ENCODE peak calls at places on chromosomes 2 and 18, in four cellular contexts. H is A549, K is HepG2, Y is IMR-90. F is an unnamed sample.

GRCh38 chr2:23199115-23199918 is 185.7 kb upstream of the KLHL29 start:
- DNase-seq in Y (peak), H (peak), K (peak), F (peak)

GRCh38 chr18:2918761-2919550 is 72.2 kb downstream of the EMILIN2 start:
- DNase-seq in Y (no peak), K (no peak), H (no peak), F (no peak)

GRCh38 chr18:26003391-26003790 is 87.0 kb downstream of the SS18 start:
- DNase-seq in Y (no peak), K (no peak), H (no peak), F (no peak)

GRCh38 chr2:216023055-216023648 is 9.8 kb upstream of the MREG start:
- DNase-seq in K (peak), H (peak), Y (peak), F (peak)

GRCh38 chr2:172228177-172228785 is 125.6 kb upstream of the DLX2 start:
- DNase-seq in Y (no peak), H (no peak), K (no peak), F (no peak)

GRCh38 chr18:13984080-13984479 is 68.7 kb upstream of the MC2R start:
- DNase-seq in Y (no peak), K (no peak), H (no peak), F (no peak)

GRCh38 chr2:1744446-1745170 is at the start of gene PXDN:
- DNase-seq in K (no peak), Y (peak), H (no peak), F (no peak)

GRCh38 chr2:197181491-197181890 is 129.1 kb downstream of the ANKRD44 start:
- DNase-seq in K (no peak), H (no peak), Y (peak), F (no peak)

GRCh38 chr2:196066794-196067382 is 1.7 kb downstream of the DNAH7 start:
- DNase-seq in Y (peak), H (peak), K (no peak), F (peak)

GRCh38 chr2:138716183-138716582 is 64.0 kb downstream of the NXPH2 start:
- DNase-seq in K (no peak), H (no peak), Y (no peak), F (no peak)

GRCh38 chr2:196660264-196660663 is 20.7 kb downstream of the CCDC150 start:
- DNase-seq in K (no peak), Y (peak), H (no peak), F (no peak)

GRCh38 chr2:149050188-149050587 is 11.7 kb downstream of the LYPD6B start:
- DNase-seq in H (no peak), K (no peak), Y (peak), F (no peak)

GRCh38 chr2:234827096-234827860 is 124.5 kb upstream of the SH3BP4 start:
- DNase-seq in Y (no peak), K (no peak), H (no peak), F (no peak)

GRCh38 chr2:162333968-162334367 is 10.0 kb upstream of the GCA start:
- DNase-seq in Y (peak), K (peak), H (no peak), F (peak)

GRCh38 chr18:73684651-73685050 is 463.0 kb downstream of the FBXO15 start:
- DNase-seq in K (no peak), Y (peak), H (no peak), F (no peak)

GRCh38 chr2:135030826-135031225 is 16.4 kb downstream of the MAP3K19 start:
- DNase-seq in Y (peak), H (no peak), K (peak), F (no peak)

GRCh38 chr2:143937563-143938346 is 582.2 kb downstream of the ZEB2 start:
- DNase-seq in H (no peak), K (no peak), Y (no peak), F (no peak)

GRCh38 chr2:8058652-8059051 is 623.2 kb upstream of the ID2 start:
- DNase-seq in Y (no peak), H (no peak), K (no peak), F (no peak)

GRCh38 chr2:101036562-101036961 is 34.5 kb downstream of the RPL31 start:
- DNase-seq in Y (peak), H (no peak), K (peak), F (peak)

GRCh38 chr2:70871398-70872211 is 36.0 kb upstream of the CD207 start:
- DNase-seq in Y (peak), H (peak), K (peak), F (peak)

GRCh38 chr2:215751200-215751910 is 262.0 kb downstream of the MREG start:
- DNase-seq in Y (peak), H (no peak), K (peak), F (no peak)

GRCh38 chr2:64989982-64990614 is 899 bp downstream of the SLC1A4 start:
- DNase-seq in Y (no peak), H (no peak), K (peak), F (peak)

GRCh38 chr2:240952496-240953246 is 45.7 kb upstream of the SNED1 start:
- DNase-seq in K (no peak), H (no peak), Y (no peak), F (no peak)

GRCh38 chr18:11994708-11995444 is 13.6 kb downstream of the IMPA2 start:
- DNase-seq in Y (peak), K (peak), H (peak), F (no peak)

GRCh38 chr2:204012081-204012653 is 75.6 kb downstream of the ICOS start:
- DNase-seq in H (no peak), K (no peak), Y (no peak), F (no peak)

GRCh38 chr2:237553959-237554358 is 12.4 kb upstream of the PRLH start:
- DNase-seq in Y (no peak), K (no peak), H (no peak), F (no peak)

GRCh38 chr18:28729321-28729720 is 552.4 kb upstream of the CDH2 start:
- DNase-seq in K (no peak), H (no peak), Y (peak), F (no peak)

GRCh38 chr2:59732861-59733603 is 820.4 kb downstream of the BCL11A start:
- DNase-seq in K (no peak), Y (no peak), H (no peak), F (no peak)

GRCh38 chr2:105391763-105392662 is 6.8 kb downstream of the FHL2 start:
- DNase-seq in K (no peak), Y (no peak), H (no peak), F (no peak)

GRCh38 chr18:58335821-58336220 is 291.8 kb downstream of the NEDD4L start:
- DNase-seq in Y (no peak), H (no peak), K (no peak), F (no peak)

GRCh38 chr2:64260817-64261216 is 116.6 kb upstream of the PELI1 start:
- DNase-seq in Y (no peak), K (no peak), H (no peak), F (no peak)

GRCh38 chr2:4552099-4552498 is 848.7 kb downstream of the DCDC2C start:
- DNase-seq in Y (no peak), K (no peak), H (no peak), F (no peak)

GRCh38 chr2:233972941-233973575 is 55.9 kb downstream of the TRPM8 start:
- DNase-seq in K (no peak), H (no peak), Y (no peak), F (no peak)

GRCh38 chr2:238255636-238256035 is 15.8 kb upstream of the HES6 start:
- DNase-seq in K (no peak), Y (no peak), H (no peak), F (no peak)

GRCh38 chr2:5914831-5915611 is 222.8 kb downstream of the SOX11 start:
- DNase-seq in H (no peak), Y (peak), K (no peak), F (no peak)

GRCh38 chr2:31271851-31272267 is 37.9 kb downstream of the EHD3 start:
- DNase-seq in Y (peak), H (no peak), K (no peak), F (no peak)

GRCh38 chr2:12326449-12327190 is 390.1 kb upstream of the TRIB2 start:
- DNase-seq in H (no peak), Y (no peak), K (peak), F (no peak)

GRCh38 chr18:29154758-29155725 is 978.1 kb upstream of the CDH2 start:
- DNase-seq in Y (peak), K (no peak), H (no peak), F (no peak)

GRCh38 chr2:66445781-66446177 is 10.9 kb downstream of the MEIS1 start:
- DNase-seq in Y (no peak), K (no peak), H (no peak), F (no peak)

GRCh38 chr2:204749319-204749718 is 204.0 kb downstream of the PARD3B start:
- DNase-seq in K (no peak), Y (peak), H (no peak), F (no peak)

DNA sequence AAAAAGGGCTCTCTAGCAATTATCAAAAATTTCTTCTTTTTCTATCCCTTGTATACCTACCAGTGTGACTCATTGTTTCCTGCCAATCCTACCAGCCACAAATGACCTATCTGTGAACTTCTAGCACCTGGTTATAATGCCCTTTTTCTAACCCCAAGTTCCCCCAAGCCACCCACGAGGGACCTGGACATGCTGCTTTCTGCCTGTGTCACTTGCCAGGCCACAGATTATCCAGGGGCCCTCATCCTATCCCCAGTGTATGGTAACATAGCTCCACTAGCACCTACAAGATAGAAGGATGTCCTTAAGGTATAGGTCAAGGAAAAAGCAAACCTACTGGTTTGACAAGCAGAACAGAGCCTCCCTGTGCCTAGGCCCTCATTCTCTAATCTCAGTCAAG is 26.8 kb downstream of the AAK1 start:
- DNase-seq in K (no peak), H (no peak), Y (no peak), F (no peak)
- TF ChIP-seq MAZ in K (no peak), H (no peak), Y (no peak), F (no peak)

DNA sequence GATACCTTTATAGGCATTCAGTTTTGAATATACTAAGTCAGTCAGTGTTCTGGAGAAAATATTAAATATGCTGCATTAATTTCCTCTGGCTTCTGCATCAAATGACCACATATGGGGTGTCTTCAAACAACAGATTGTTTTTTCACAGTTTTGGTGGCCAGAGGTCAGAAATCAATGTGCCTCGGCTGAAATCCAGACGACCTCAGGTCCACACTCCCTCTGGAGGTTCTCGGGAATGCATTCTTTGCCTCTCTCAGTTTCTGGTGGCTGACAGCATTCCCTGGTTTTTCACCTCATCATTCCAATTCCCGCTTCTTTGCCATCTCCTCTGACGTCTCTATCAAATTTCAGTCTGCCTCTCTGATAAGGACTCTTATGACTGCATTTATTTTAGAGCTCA is 142.3 kb downstream of the ZNF407 start:
- DNase-seq in Y (no peak), K (peak), H (no peak), F (no peak)
- TF ChIP-seq MAZ in Y (no peak), K (no peak), H (no peak), F (no peak)

DNA sequence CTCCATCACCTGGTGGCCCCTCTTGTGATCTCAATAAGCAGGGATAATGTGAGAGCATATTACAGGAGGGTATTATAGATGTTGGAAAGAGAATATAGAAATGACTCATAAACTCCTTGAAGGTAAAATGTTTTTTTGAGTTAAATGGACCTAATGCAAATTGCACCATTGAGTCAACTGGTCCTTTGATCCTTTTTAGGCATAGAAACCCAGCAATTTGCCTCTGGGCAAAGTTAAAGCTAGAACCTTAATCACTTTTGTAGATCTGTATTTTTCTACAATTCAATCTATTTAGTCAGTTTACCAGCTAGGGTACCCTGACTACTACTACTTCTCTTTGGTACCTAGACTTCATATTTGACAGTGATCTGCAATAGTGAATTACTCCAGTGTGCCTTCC is 71.8 kb upstream of the RNF152 start:
- DNase-seq in H (no peak), K (no peak), Y (no peak), F (no peak)
- TF ChIP-seq MAZ in H (no peak), K (no peak), Y (no peak), F (no peak)

DNA sequence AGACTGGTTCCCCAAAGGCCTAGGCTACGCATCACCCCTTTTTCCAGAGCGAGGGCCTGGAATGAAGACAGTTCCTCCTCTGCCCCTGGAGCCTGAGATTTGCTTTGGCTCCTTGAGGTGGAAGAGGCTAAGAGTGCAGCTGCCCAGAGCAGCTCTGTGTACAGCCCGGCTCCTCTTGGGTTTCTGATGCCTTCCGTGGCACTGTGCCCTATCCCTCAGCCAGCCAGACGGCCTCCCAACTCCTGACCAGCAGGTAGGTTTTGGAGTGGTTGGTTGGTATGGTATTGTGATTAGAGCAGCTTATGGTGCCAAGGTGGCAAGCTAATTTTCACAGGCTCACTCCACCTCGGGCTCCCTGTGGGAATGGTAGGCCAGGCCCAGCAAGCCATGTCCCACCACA is 112.2 kb downstream of the TANC1 start:
- DNase-seq in H (no peak), K (no peak), Y (no peak), F (no peak)
- TF ChIP-seq MAZ in H (no peak), K (no peak), Y (no peak), F (no peak)

DNA sequence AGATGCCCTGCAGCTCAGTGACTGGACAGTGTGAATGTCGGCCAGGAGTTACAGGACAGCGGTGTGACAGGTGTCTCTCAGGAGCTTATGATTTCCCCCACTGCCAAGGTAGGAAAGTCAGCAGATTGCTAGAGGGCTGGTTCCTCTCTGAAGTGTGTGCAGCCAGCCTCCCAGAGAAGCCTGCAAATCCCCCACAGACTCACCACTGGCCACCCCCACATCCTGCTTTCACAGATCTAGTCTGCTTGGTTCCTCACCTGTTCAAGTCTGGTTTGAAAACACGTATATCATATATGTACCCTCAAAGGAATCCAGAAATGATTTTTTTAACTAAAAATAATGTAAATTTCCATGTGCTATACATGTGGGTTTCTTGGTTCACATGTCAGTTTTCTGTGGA is 121.1 kb downstream of the LAMA3 start:
- DNase-seq in Y (no peak), H (no peak), K (no peak), F (no peak)
- TF ChIP-seq MAZ in Y (no peak), H (no peak), K (no peak), F (no peak)

DNA sequence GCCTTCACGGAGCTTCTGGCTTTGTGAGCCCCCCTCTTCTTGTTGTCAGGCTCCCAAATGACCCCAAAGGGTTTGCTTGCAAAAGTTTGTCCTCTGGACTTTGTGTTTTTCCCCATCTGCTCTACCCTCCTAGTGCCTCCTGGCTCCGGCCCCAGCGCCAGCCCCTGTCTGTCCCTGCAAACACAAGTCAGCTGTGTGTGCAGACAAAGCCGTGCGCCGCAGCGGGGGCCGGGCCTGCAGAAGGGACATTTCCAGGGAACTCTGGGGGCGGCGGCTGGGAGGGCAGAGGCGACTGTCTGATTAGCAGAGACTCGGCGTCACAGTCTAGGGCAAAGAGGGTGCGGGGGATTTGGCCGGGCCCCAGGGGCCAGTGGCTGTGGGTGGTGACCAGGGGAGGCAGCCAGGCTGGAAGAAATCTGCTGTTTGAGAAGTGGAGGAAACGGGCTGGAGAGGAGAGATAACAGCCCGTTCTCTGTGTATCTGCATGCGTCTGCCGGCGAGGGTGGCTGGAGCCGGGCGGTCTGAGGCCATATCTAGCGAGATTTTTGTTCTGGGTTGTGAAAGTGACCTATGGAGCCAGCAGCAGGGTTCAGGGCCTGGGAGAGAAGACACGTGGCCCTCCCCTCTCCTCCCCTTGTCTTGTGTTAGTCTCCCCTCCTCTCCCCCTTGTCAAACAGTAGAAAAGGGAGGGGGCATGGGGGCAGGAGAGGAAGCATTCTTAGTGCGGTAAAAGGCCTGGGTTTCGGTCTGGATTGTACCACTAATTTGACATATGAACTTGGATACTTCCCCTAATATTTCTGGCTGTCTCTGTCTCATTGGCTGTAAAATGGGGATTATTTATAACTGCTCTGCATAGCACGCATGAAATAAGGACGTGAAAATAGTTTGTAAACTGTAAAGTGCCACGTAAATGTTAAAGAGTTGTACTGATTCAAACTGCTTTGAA is 169.4 kb downstream of the SMAD7 start:
- DNase-seq in H (no peak), Y (peak), K (peak), F (peak)
- TF ChIP-seq MAZ in H (no peak), Y (peak), K (peak), F (peak)

DNA sequence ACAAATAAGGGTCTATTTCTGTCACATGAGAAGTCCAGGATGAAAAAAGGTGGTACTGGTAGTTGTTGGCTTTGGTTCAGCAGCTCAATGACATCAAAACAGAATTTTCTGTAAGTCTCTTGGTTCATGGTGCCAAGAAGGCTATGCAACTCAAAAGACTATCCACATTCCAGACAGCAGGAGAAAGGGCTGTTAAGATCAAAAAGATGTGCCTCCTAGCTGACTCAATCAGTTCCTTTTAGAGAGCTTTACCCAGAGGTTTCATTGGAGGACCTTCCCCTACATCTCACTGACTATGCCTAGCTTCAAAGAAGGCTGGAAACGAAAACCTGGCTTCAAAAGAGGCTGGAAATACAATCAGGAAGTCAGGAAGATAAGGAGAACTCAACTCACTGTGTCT is 98.0 kb downstream of the DYM start:
- DNase-seq in H (no peak), Y (peak), K (no peak), F (no peak)
- TF ChIP-seq MAZ in H (no peak), Y (no peak), K (no peak), F (no peak)

GRCh38 chr2:19029655-19030054 is 328.8 kb downstream of the OSR1 start:
- DNase-seq in H (no peak), Y (no peak), K (no peak), F (no peak)

GRCh38 chr2:19031642-19032041 is 326.8 kb downstream of the OSR1 start:
- DNase-seq in H (no peak), K (no peak), Y (peak), F (no peak)

GRCh38 chr2:19028617-19029016 is 329.8 kb downstream of the OSR1 start:
- DNase-seq in H (no peak), K (no peak), Y (no peak), F (no peak)

GRCh38 chr2:19035238-19035637 is 323.2 kb downstream of the OSR1 start:
- DNase-seq in Y (peak), K (no peak), H (no peak), F (no peak)

GRCh38 chr2:19033240-19033639 is 325.2 kb downstream of the OSR1 start:
- DNase-seq in H (no peak), Y (peak), K (no peak), F (no peak)
- TF ChIP-seq MAZ in H (no peak), Y (no peak), K (no peak), F (no peak)

F was measured in K562.